ENCODE peak calls at places on chromosome 12, in ten cellular contexts. A is tibial nerve; O is CD8-positive, alpha-beta memory T cell; B is aorta; H is bronchial epithelial cell; F is mammary epithelial cell; E is transverse colon; C is right lobe of liver; L is CD8-positive, alpha-beta T cell; V is ovary. G is an unnamed sample.

GRCh38 chr12:64085996-64086395 is 136.1 kb downstream of the KICS2 start:
- DNase-seq in L (no peak), C (no peak), A (no peak), B (no peak), O (no peak), V (no peak), F (no peak), E (no peak), H (peak; percentile 29), G (no peak)

GRCh38 chr12:124927325-124928094 is 13.1 kb upstream of the UBC start:
- DNase-seq in F (peak; percentile 87), C (peak; percentile 87), H (peak; percentile 85), V (peak; percentile 91), L (peak; percentile 92), B (peak; percentile 91), A (peak; percentile 97), E (peak; percentile 95), O (peak; percentile 87), G (peak; percentile 93)

GRCh38 chr12:105773501-105773900 is 365.3 kb downstream of the NUAK1 start:
- DNase-seq in F (no peak), L (no peak), B (no peak), H (no peak), E (no peak), V (no peak), C (no peak), O (no peak), A (no peak), G (no peak)

GRCh38 chr12:45726594-45727300 is 2.8 kb upstream of the ARID2 start:
- DNase-seq in F (peak; percentile 39), V (peak; percentile 77), C (peak; percentile 77), E (peak; percentile 62), H (peak; percentile 28), L (peak; percentile 21), B (peak; percentile 76), A (peak; percentile 53), O (no peak), G (peak; percentile 38)

GRCh38 chr12:46788247-46788887 is 37.4 kb downstream of the SLC38A4 start:
- DNase-seq in B (no peak), F (peak; percentile 50), H (peak; percentile 92), O (no peak), C (no peak), L (no peak), A (no peak), E (no peak), V (no peak), G (no peak)

GRCh38 chr12:11833174-11833895 is 183.9 kb downstream of the ETV6 start:
- DNase-seq in F (no peak), B (no peak), L (no peak), E (no peak), O (no peak), A (no peak), V (no peak), C (no peak), H (no peak), G (no peak)

GRCh38 chr12:89976866-89977265 is 268.2 kb upstream of the ATP2B1 start:
- DNase-seq in L (no peak), O (no peak), H (no peak), C (no peak), E (no peak), A (no peak), B (no peak), V (no peak), F (no peak), G (no peak)

GRCh38 chr12:104448475-104448874 is 8.3 kb upstream of the CHST11 start:
- DNase-seq in C (no peak), E (no peak), F (no peak), A (no peak), H (no peak), L (no peak), V (no peak), B (no peak), O (no peak), G (no peak)

GRCh38 chr12:50505386-50505827 is 622 bp downstream of the DIP2B start:
- DNase-seq in B (peak; percentile 49), O (peak; percentile 31), A (peak; percentile 19), L (peak; percentile 37), H (no peak), F (peak; percentile 61), V (peak; percentile 54), E (peak; percentile 33), C (peak; percentile 63), G (peak; percentile 20)

GRCh38 chr12:75820848-75821578 is 210.6 kb downstream of the PHLDA1 start:
- DNase-seq in F (peak; percentile 79), B (peak; percentile 76), E (peak; percentile 26), L (no peak), A (peak; percentile 66), C (no peak), O (no peak), H (peak; percentile 98), V (peak; percentile 62), G (no peak)

GRCh38 chr12:122336015-122336946 is 70.0 kb upstream of the VPS33A start:
- DNase-seq in H (peak; percentile 25), O (peak; percentile 7), V (no peak), B (no peak), A (no peak), F (no peak), E (peak; percentile 22), C (peak; percentile 61), L (peak; percentile 52), G (no peak)

DNA sequence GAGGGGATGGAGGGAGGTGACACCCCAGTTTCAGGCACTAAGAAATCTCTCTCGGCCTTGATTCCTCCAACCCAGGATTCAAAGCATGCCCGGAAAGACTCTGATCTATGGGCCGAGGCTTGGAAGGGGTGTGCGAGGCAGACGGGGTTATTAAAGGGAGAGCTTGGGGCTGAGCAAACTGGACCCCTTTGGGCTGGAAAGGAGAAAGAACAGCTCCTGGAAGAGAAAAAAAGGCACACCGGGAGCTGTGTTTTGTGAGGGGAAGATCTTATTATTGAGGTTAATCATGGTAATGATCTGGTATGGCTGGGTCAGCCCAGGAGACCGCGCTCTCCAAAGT is 5.7 kb upstream of the HOXC4 start:
- DNase-seq in B (no peak), O (no peak), V (no peak), C (no peak), H (no peak), E (no peak), L (no peak), F (no peak), A (no peak), G (no peak)
- H3K27me3 ChIP-seq in B (no peaks in the 10 kb centered on the region), O (peaks cover 86% of the 10 kb centered on the region), V (no peaks in the 10 kb centered on the region), C (peaks cover 57% of the 10 kb centered on the region), H (peaks cover 79% of the 10 kb centered on the region), E (peaks cover 100% of the 10 kb centered on the region), L (peaks cover 63% of the 10 kb centered on the region), F (no peaks in the 10 kb centered on the region), A (no peaks in the 10 kb centered on the region), G (no peaks in the 10 kb centered on the region)

GRCh38 chr12:4910502-4911315 is 1.0 kb downstream of the KCNA1 start:
- DNase-seq in F (no peak), C (no peak), O (no peak), B (no peak), H (no peak), V (no peak), A (no peak), E (no peak), L (no peak), G (no peak)

GRCh38 chr12:4908694-4909396 is 860 bp upstream of the KCNA1 start:
- DNase-seq in L (no peak), A (no peak), V (no peak), E (no peak), B (no peak), O (no peak), F (no peak), H (no peak), C (no peak), G (no peak)

GRCh38 chr12:4909734-4910501 is at the start of gene KCNA1:
- DNase-seq in A (no peak), L (no peak), V (no peak), E (no peak), C (no peak), F (peak; percentile 8), H (no peak), O (no peak), B (no peak), G (no peak)

GRCh38 chr12:4911316-4911994 is 1.8 kb downstream of the KCNA1 start:
- DNase-seq in V (no peak), L (no peak), E (no peak), C (no peak), F (no peak), A (no peak), B (no peak), H (no peak), O (no peak), G (no peak)

GRCh38 chr12:4909397-4909733 is 340 bp upstream of the KCNA1 start:
- DNase-seq in C (no peak), B (no peak), A (no peak), V (no peak), H (no peak), F (no peak), E (no peak), O (no peak), L (no peak), G (no peak)
- H3K27me3 ChIP-seq in C (peaks cover 35% of the 10 kb centered on the region), B (no peaks in the 10 kb centered on the region), A (no peaks in the 10 kb centered on the region), V (no peaks in the 10 kb centered on the region), H (peaks cover 41% of the 10 kb centered on the region), F (peaks cover 46% of the 10 kb centered on the region), E (peaks cover 97% of the 10 kb centered on the region), O (peaks cover 40% of the 10 kb centered on the region), L (peaks cover 29% of the 10 kb centered on the region), G (no peaks in the 10 kb centered on the region)

GRCh38 chr12:130160306-130160705 is 2.0 kb upstream of the FZD10 start:
- DNase-seq in E (no peak), B (no peak), A (no peak), O (no peak), H (no peak), C (no peak), V (no peak), L (no peak), F (no peak), G (no peak)
- H3K27me3 ChIP-seq in E (peaks cover 82% of the 10 kb centered on the region), B (no peaks in the 10 kb centered on the region), A (peaks cover 2% of the 10 kb centered on the region), O (peaks cover 6% of the 10 kb centered on the region), H (peaks cover 36% of the 10 kb centered on the region), C (peaks cover 32% of the 10 kb centered on the region), V (no peaks in the 10 kb centered on the region), L (peaks cover 16% of the 10 kb centered on the region), F (peaks cover 15% of the 10 kb centered on the region), G (no peaks in the 10 kb centered on the region)

GRCh38 chr12:48185181-48185919 is 1.9 kb downstream of the CCDC184 start:
- DNase-seq in C (no peak), L (no peak), V (no peak), B (no peak), E (no peak), A (no peak), O (no peak), H (no peak), F (no peak), G (no peak)
- H3K27me3 ChIP-seq in C (peaks cover 12% of the 10 kb centered on the region), L (peaks cover 6% of the 10 kb centered on the region), V (no peaks in the 10 kb centered on the region), B (no peaks in the 10 kb centered on the region), E (peaks cover 52% of the 10 kb centered on the region), A (no peaks in the 10 kb centered on the region), O (peaks cover 12% of the 10 kb centered on the region), H (peaks cover 26% of the 10 kb centered on the region), F (peaks cover 12% of the 10 kb centered on the region), G (peaks cover 2% of the 10 kb centered on the region)

GRCh38 chr12:130835436-130835835 is 3.6 kb downstream of the STX2 start:
- DNase-seq in E (no peak), V (no peak), F (no peak), O (no peak), B (no peak), C (no peak), L (no peak), H (no peak), A (no peak), G (no peak)
- H3K27me3 ChIP-seq in E (no peaks in the 10 kb centered on the region), V (no peaks in the 10 kb centered on the region), F (no peaks in the 10 kb centered on the region), O (no peaks in the 10 kb centered on the region), B (no peaks in the 10 kb centered on the region), C (no peaks in the 10 kb centered on the region), L (no peaks in the 10 kb centered on the region), H (no peaks in the 10 kb centered on the region), A (no peaks in the 10 kb centered on the region), G (no peaks in the 10 kb centered on the region)

GRCh38 chr12:132276066-132276719 is 53.2 kb downstream of the GALNT9 start:
- DNase-seq in F (no peak), H (no peak), O (no peak), A (no peak), C (peak; percentile 20), V (no peak), L (no peak), E (no peak), B (peak; percentile 25), G (no peak)
- H3K27me3 ChIP-seq in F (peaks cover 2% of the 10 kb centered on the region), H (no peaks in the 10 kb centered on the region), O (peaks cover 12% of the 10 kb centered on the region), A (no peaks in the 10 kb centered on the region), C (no peaks in the 10 kb centered on the region), V (no peaks in the 10 kb centered on the region), L (no peaks in the 10 kb centered on the region), E (peaks cover 28% of the 10 kb centered on the region), B (no peaks in the 10 kb centered on the region), G (peaks cover 97% of the 10 kb centered on the region)

G was measured in breast epithelium.